ENCODE peak calls at places on chromosomes 4 and X, in eight cellular contexts. One of them, this sample, is unnamed.

GRCh38 chr4:182189107-182189878 is 53.9 kb upstream of the TENM3 start:
- DNase-seq in endothelial cell of umbilical vein: no peak
- DNase-seq in fibroblast of lung: peak; percentile 95
- DNase-seq in CD4-positive, CD25-positive, alpha-beta regulatory T cell: no peak
- DNase-seq in PC-3: peak; percentile 18
- DNase-seq in mesenchymal stem cell: peak; percentile 32
- DNase-seq in ascending aorta: no peak
- DNase-seq in heart left ventricle: no peak
- DNase-seq in this sample: no peak

GRCh38 chr4:40662962-40663604 is 33.4 kb upstream of the RBM47 start:
- DNase-seq in CD4-positive, CD25-positive, alpha-beta regulatory T cell: no peak
- DNase-seq in fibroblast of lung: peak; percentile 74
- DNase-seq in PC-3: peak; percentile 77
- DNase-seq in heart left ventricle: no peak
- DNase-seq in ascending aorta: no peak
- DNase-seq in endothelial cell of umbilical vein: peak; percentile 32
- DNase-seq in mesenchymal stem cell: peak; percentile 71
- DNase-seq in this sample: no peak

GRCh38 chr4:89212666-89213381 is 94.8 kb downstream of the GPRIN3 start:
- DNase-seq in ascending aorta: no peak
- DNase-seq in fibroblast of lung: no peak
- DNase-seq in heart left ventricle: no peak
- DNase-seq in PC-3: no peak
- DNase-seq in endothelial cell of umbilical vein: no peak
- DNase-seq in mesenchymal stem cell: no peak
- DNase-seq in CD4-positive, CD25-positive, alpha-beta regulatory T cell: no peak
- DNase-seq in this sample: no peak

GRCh38 chrX:120242807-120243206 is 7.8 kb upstream of the ZBTB33 start:
- DNase-seq in endothelial cell of umbilical vein: no peak
- DNase-seq in ascending aorta: no peak
- DNase-seq in fibroblast of lung: no peak
- DNase-seq in CD4-positive, CD25-positive, alpha-beta regulatory T cell: no peak
- DNase-seq in PC-3: no peak
- DNase-seq in heart left ventricle: no peak
- DNase-seq in mesenchymal stem cell: no peak
- DNase-seq in this sample: no peak

GRCh38 chr4:7379161-7379560 is 55.6 kb downstream of the PSAPL1 start:
- DNase-seq in heart left ventricle: peak; percentile 6
- DNase-seq in endothelial cell of umbilical vein: no peak
- DNase-seq in mesenchymal stem cell: no peak
- DNase-seq in fibroblast of lung: no peak
- DNase-seq in PC-3: no peak
- DNase-seq in CD4-positive, CD25-positive, alpha-beta regulatory T cell: no peak
- DNase-seq in ascending aorta: no peak
- DNase-seq in this sample: no peak

GRCh38 chr4:173855015-173855414 is 325.0 kb upstream of the HAND2 start:
- DNase-seq in PC-3: no peak
- DNase-seq in heart left ventricle: no peak
- DNase-seq in CD4-positive, CD25-positive, alpha-beta regulatory T cell: no peak
- DNase-seq in mesenchymal stem cell: no peak
- DNase-seq in endothelial cell of umbilical vein: no peak
- DNase-seq in fibroblast of lung: no peak
- DNase-seq in ascending aorta: no peak
- DNase-seq in this sample: no peak

GRCh38 chrX:30141966-30142365 is 73.4 kb upstream of the MAGEB2 start:
- DNase-seq in PC-3: peak; percentile 63
- DNase-seq in ascending aorta: no peak
- DNase-seq in CD4-positive, CD25-positive, alpha-beta regulatory T cell: no peak
- DNase-seq in heart left ventricle: no peak
- DNase-seq in fibroblast of lung: peak; percentile 59
- DNase-seq in mesenchymal stem cell: peak; percentile 60
- DNase-seq in endothelial cell of umbilical vein: peak; percentile 35
- DNase-seq in this sample: no peak

GRCh38 chrX:147853701-147854100 is 58.0 kb upstream of the FMR1 start:
- DNase-seq in PC-3: no peak
- DNase-seq in mesenchymal stem cell: no peak
- DNase-seq in CD4-positive, CD25-positive, alpha-beta regulatory T cell: no peak
- DNase-seq in heart left ventricle: no peak
- DNase-seq in endothelial cell of umbilical vein: no peak
- DNase-seq in fibroblast of lung: no peak
- DNase-seq in ascending aorta: no peak
- DNase-seq in this sample: no peak

GRCh38 chrX:155048997-155049619 is 21.8 kb downstream of the CMC4 start:
- DNase-seq in ascending aorta: no peak
- DNase-seq in heart left ventricle: peak; percentile 45
- DNase-seq in fibroblast of lung: peak; percentile 66
- DNase-seq in mesenchymal stem cell: peak; percentile 56
- DNase-seq in PC-3: peak; percentile 57
- DNase-seq in CD4-positive, CD25-positive, alpha-beta regulatory T cell: peak; percentile 34
- DNase-seq in endothelial cell of umbilical vein: peak; percentile 39
- DNase-seq in this sample: peak; percentile 24

GRCh38 chr4:52873191-52873590 is 11.1 kb downstream of the RASL11B start:
- DNase-seq in fibroblast of lung: no peak
- DNase-seq in CD4-positive, CD25-positive, alpha-beta regulatory T cell: no peak
- DNase-seq in mesenchymal stem cell: no peak
- DNase-seq in heart left ventricle: no peak
- DNase-seq in endothelial cell of umbilical vein: peak; percentile 75
- DNase-seq in ascending aorta: no peak
- DNase-seq in PC-3: peak; percentile 33
- DNase-seq in this sample: no peak

GRCh38 chr4:141391293-141391692 is 170.6 kb downstream of the ZNF330 start:
- DNase-seq in endothelial cell of umbilical vein: no peak
- DNase-seq in CD4-positive, CD25-positive, alpha-beta regulatory T cell: no peak
- DNase-seq in heart left ventricle: no peak
- DNase-seq in mesenchymal stem cell: no peak
- DNase-seq in fibroblast of lung: peak; percentile 31
- DNase-seq in ascending aorta: no peak
- DNase-seq in PC-3: peak; percentile 31
- DNase-seq in this sample: no peak

GRCh38 chr4:142434519-142435224 is 411.4 kb downstream of the INPP4B start:
- DNase-seq in mesenchymal stem cell: no peak
- DNase-seq in PC-3: no peak
- DNase-seq in ascending aorta: no peak
- DNase-seq in fibroblast of lung: no peak
- DNase-seq in heart left ventricle: no peak
- DNase-seq in endothelial cell of umbilical vein: no peak
- DNase-seq in CD4-positive, CD25-positive, alpha-beta regulatory T cell: no peak
- DNase-seq in this sample: peak; percentile 9

GRCh38 chr4:4775493-4776004 is 83.9 kb upstream of the MSX1 start:
- DNase-seq in endothelial cell of umbilical vein: no peak
- DNase-seq in heart left ventricle: peak; percentile 44
- DNase-seq in mesenchymal stem cell: no peak
- DNase-seq in ascending aorta: no peak
- DNase-seq in CD4-positive, CD25-positive, alpha-beta regulatory T cell: no peak
- DNase-seq in PC-3: no peak
- DNase-seq in fibroblast of lung: no peak
- DNase-seq in this sample: no peak

GRCh38 chr4:2256781-2257191 is 5.1 kb downstream of the MXD4 start:
- DNase-seq in PC-3: no peak
- DNase-seq in endothelial cell of umbilical vein: peak; percentile 11
- DNase-seq in heart left ventricle: peak; percentile 83
- DNase-seq in mesenchymal stem cell: no peak
- DNase-seq in fibroblast of lung: no peak
- DNase-seq in CD4-positive, CD25-positive, alpha-beta regulatory T cell: no peak
- DNase-seq in ascending aorta: peak; percentile 71
- DNase-seq in this sample: no peak

GRCh38 chrX:107676559-107677378 is 48.5 kb downstream of the PRPS1 start:
- DNase-seq in mesenchymal stem cell: peak; percentile 99
- DNase-seq in endothelial cell of umbilical vein: peak; percentile 82
- DNase-seq in CD4-positive, CD25-positive, alpha-beta regulatory T cell: peak; percentile 39
- DNase-seq in fibroblast of lung: peak; percentile 97
- DNase-seq in PC-3: peak; percentile 80
- DNase-seq in heart left ventricle: peak; percentile 89
- DNase-seq in ascending aorta: peak; percentile 82
- DNase-seq in this sample: peak; percentile 53

GRCh38 chr4:137417676-137418075 is 114.6 kb downstream of the PCDH18 start:
- DNase-seq in ascending aorta: no peak
- DNase-seq in PC-3: no peak
- DNase-seq in endothelial cell of umbilical vein: no peak
- DNase-seq in mesenchymal stem cell: no peak
- DNase-seq in heart left ventricle: no peak
- DNase-seq in CD4-positive, CD25-positive, alpha-beta regulatory T cell: no peak
- DNase-seq in fibroblast of lung: peak; percentile 50
- DNase-seq in this sample: no peak

GRCh38 chr4:89137695-89138094 is 26.4 kb downstream of the TIGD2 start:
- DNase-seq in heart left ventricle: no peak
- DNase-seq in endothelial cell of umbilical vein: no peak
- DNase-seq in ascending aorta: no peak
- DNase-seq in CD4-positive, CD25-positive, alpha-beta regulatory T cell: no peak
- DNase-seq in PC-3: no peak
- DNase-seq in fibroblast of lung: no peak
- DNase-seq in mesenchymal stem cell: no peak
- DNase-seq in this sample: no peak

GRCh38 chr4:107072836-107073736 is 37.0 kb upstream of the DKK2 start:
- DNase-seq in heart left ventricle: no peak
- DNase-seq in mesenchymal stem cell: no peak
- DNase-seq in ascending aorta: no peak
- DNase-seq in CD4-positive, CD25-positive, alpha-beta regulatory T cell: no peak
- DNase-seq in PC-3: no peak
- DNase-seq in fibroblast of lung: no peak
- DNase-seq in endothelial cell of umbilical vein: no peak
- DNase-seq in this sample: no peak

GRCh38 chr4:140088317-140088967 is 65.5 kb downstream of the MAML3 start:
- DNase-seq in ascending aorta: no peak
- DNase-seq in fibroblast of lung: no peak
- DNase-seq in endothelial cell of umbilical vein: no peak
- DNase-seq in mesenchymal stem cell: peak; percentile 66
- DNase-seq in heart left ventricle: no peak
- DNase-seq in PC-3: no peak
- DNase-seq in CD4-positive, CD25-positive, alpha-beta regulatory T cell: no peak
- DNase-seq in this sample: no peak

GRCh38 chrX:15914486-15914885 is 59.9 kb upstream of the AP1S2 start:
- DNase-seq in ascending aorta: no peak
- DNase-seq in mesenchymal stem cell: no peak
- DNase-seq in PC-3: no peak
- DNase-seq in heart left ventricle: no peak
- DNase-seq in CD4-positive, CD25-positive, alpha-beta regulatory T cell: no peak
- DNase-seq in endothelial cell of umbilical vein: no peak
- DNase-seq in fibroblast of lung: no peak
- DNase-seq in this sample: no peak

DNA sequence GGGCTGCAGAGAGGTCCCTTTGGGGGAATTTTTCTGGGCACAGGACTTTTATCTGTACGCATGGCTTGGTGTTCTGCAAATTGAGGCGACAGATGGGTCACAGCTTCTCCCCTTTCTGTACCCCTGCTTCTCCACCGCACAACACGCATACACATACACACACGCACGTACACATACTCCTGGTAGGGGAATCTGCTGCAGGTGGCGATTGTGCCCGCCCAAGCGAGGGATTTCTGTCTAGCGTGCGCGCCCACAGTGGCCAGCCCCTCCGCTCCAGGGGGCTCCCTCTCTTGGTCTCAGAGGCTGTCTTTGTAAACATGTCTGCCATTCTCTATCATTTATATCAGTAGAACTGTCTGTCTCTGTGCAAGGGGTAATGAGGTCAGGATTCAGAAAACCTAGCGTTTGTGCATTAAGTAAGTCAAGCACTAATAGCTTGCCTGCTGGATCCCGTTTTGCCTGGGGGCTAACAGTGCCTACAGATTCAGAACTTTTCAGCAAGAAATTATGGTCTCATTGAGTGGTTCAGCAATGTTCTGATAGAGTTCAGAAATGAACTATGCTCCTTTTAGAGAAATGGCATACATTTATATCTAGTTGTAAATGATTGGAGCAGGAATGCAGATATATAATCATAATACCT is 2.2 kb downstream of the GRID2 start:
- DNase-seq in fibroblast of lung: no peak
- DNase-seq in endothelial cell of umbilical vein: no peak
- DNase-seq in mesenchymal stem cell: peak; percentile 6
- DNase-seq in ascending aorta: no peak
- DNase-seq in CD4-positive, CD25-positive, alpha-beta regulatory T cell: no peak
- DNase-seq in PC-3: peak; percentile 6
- DNase-seq in heart left ventricle: no peak
- DNase-seq in this sample: no peak
- H3K4me3 ChIP-seq in fibroblast of lung: no peak overlapping the region
- H3K4me3 ChIP-seq in endothelial cell of umbilical vein: peak overlapping the region; percentile 19
- H3K4me3 ChIP-seq in mesenchymal stem cell: peak overlapping the region; percentile 55
- H3K4me3 ChIP-seq in ascending aorta: peak overlapping the region; percentile 36
- H3K4me3 ChIP-seq in CD4-positive, CD25-positive, alpha-beta regulatory T cell: no peak overlapping the region
- H3K4me3 ChIP-seq in PC-3: peak overlapping the region; percentile 80
- H3K4me3 ChIP-seq in heart left ventricle: peak overlapping the region; percentile 43
- H3K4me3 ChIP-seq in this sample: no peak overlapping the region

DNA sequence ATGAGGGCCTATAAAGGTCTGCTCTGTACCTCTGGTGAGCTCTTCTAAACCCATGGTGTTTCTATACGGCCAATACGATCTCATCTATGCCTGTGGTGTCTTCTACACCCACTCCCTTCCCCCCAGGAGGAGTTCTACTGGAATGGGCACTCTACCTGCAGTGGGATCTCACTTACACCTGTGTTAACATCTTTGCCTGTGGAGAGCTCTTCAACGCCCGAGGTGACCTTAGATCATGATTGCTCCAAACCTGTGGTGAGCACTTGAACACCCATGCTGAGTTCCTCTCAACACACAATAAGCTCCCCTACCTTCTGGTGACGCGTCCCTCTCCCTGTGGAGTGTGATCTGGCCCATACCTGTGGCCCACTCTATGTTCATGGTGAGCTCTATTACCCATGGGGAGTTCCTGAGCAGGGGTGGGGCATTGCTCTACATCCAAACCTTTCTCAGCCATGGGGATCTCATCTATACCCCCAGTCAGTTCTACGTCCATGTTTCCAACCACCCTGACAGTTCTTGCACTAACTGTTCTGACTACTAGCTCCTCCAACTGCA is 48.6 kb downstream of the BCOR start:
- DNase-seq in heart left ventricle: no peak
- DNase-seq in PC-3: no peak
- DNase-seq in endothelial cell of umbilical vein: no peak
- DNase-seq in mesenchymal stem cell: no peak
- DNase-seq in fibroblast of lung: no peak
- DNase-seq in ascending aorta: no peak
- DNase-seq in CD4-positive, CD25-positive, alpha-beta regulatory T cell: no peak
- DNase-seq in this sample: no peak
- H3K9me3 ChIP-seq in heart left ventricle: peaks cover 2% of the 10 kb centered on the region
- H3K9me3 ChIP-seq in PC-3: peaks cover 6% of the 10 kb centered on the region
- H3K9me3 ChIP-seq in endothelial cell of umbilical vein: peaks cover 3% of the 10 kb centered on the region
- H3K9me3 ChIP-seq in mesenchymal stem cell: peaks cover 64% of the 10 kb centered on the region
- H3K9me3 ChIP-seq in fibroblast of lung: no peaks in the 10 kb centered on the region
- H3K9me3 ChIP-seq in ascending aorta: peaks cover 28% of the 10 kb centered on the region
- H3K9me3 ChIP-seq in CD4-positive, CD25-positive, alpha-beta regulatory T cell: peaks cover 34% of the 10 kb centered on the region
- H3K9me3 ChIP-seq in this sample: peaks cover 10% of the 10 kb centered on the region

GRCh38 chr4:155952546-155952945 is 1.1 kb downstream of the CTSO start:
- DNase-seq in heart left ventricle: no peak
- DNase-seq in mesenchymal stem cell: peak; percentile 41
- DNase-seq in CD4-positive, CD25-positive, alpha-beta regulatory T cell: no peak
- DNase-seq in ascending aorta: no peak
- DNase-seq in PC-3: peak; percentile 50
- DNase-seq in endothelial cell of umbilical vein: peak; percentile 51
- DNase-seq in fibroblast of lung: peak; percentile 64
- DNase-seq in this sample: no peak
- H3K27ac ChIP-seq in heart left ventricle: peak overlapping the region; percentile 95
- H3K27ac ChIP-seq in mesenchymal stem cell: peak overlapping the region; percentile 55
- H3K27ac ChIP-seq in CD4-positive, CD25-positive, alpha-beta regulatory T cell: no peak overlapping the region
- H3K27ac ChIP-seq in ascending aorta: peak overlapping the region; percentile 98
- H3K27ac ChIP-seq in PC-3: peak overlapping the region; percentile 93
- H3K27ac ChIP-seq in endothelial cell of umbilical vein: peak overlapping the region; percentile 31
- H3K27ac ChIP-seq in fibroblast of lung: peak overlapping the region; percentile 98
- H3K27ac ChIP-seq in this sample: no peak overlapping the region

DNA sequence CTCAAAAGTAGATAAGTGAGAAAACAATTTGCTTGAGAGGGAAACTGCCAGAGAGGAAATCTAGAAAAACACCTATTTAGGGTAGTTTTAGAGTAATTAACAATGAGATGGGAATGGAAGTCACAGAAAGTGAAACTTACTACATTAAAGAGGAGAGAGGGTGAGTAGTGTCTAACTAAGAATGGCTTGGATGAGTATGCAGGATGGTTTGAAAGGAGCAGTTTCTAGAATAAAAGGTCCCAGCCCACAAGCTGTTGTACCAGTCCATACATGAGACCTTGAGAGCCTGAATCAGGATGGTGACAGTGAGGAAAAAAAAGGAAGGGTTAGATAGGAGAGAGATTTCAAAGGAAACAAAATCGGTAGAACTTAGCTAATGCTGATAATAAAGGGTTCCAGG is 1.3 kb downstream of the GAR1 start:
- DNase-seq in PC-3: no peak
- DNase-seq in fibroblast of lung: no peak
- DNase-seq in CD4-positive, CD25-positive, alpha-beta regulatory T cell: no peak
- DNase-seq in endothelial cell of umbilical vein: no peak
- DNase-seq in heart left ventricle: no peak
- DNase-seq in ascending aorta: no peak
- DNase-seq in mesenchymal stem cell: peak; percentile 12
- DNase-seq in this sample: no peak
- H3K4me3 ChIP-seq in PC-3: peak overlapping the region; percentile 98
- H3K4me3 ChIP-seq in fibroblast of lung: peak overlapping the region; percentile 95
- H3K4me3 ChIP-seq in CD4-positive, CD25-positive, alpha-beta regulatory T cell: peak overlapping the region; percentile 98
- H3K4me3 ChIP-seq in endothelial cell of umbilical vein: no peak overlapping the region
- H3K4me3 ChIP-seq in heart left ventricle: no peak overlapping the region
- H3K4me3 ChIP-seq in ascending aorta: peak overlapping the region; percentile 80
- H3K4me3 ChIP-seq in mesenchymal stem cell: no peak overlapping the region
- H3K4me3 ChIP-seq in this sample: no peak overlapping the region